ENCODE peak calls at places on chromosome 5, in four cellular contexts. One of them, this sample, is unnamed.

GRCh38 chr5:14463629-14464028 is 118.0 kb upstream of the OTULINL start:
- DNase-seq in WTC11: no peak
- DNase-seq in GM13977: no peak
- DNase-seq in tibial nerve: no peak
- DNase-seq in this sample: no peak

GRCh38 chr5:97658116-97658900 is 475.3 kb upstream of the RIOK2 start:
- DNase-seq in WTC11: no peak
- DNase-seq in tibial nerve: no peak
- DNase-seq in GM13977: no peak
- DNase-seq in this sample: no peak

GRCh38 chr5:60262576-60263295 is 369.2 kb upstream of the PDE4D start:
- DNase-seq in GM13977: no peak
- DNase-seq in tibial nerve: no peak
- DNase-seq in WTC11: no peak
- DNase-seq in this sample: no peak

GRCh38 chr5:62732677-62733121 is 154.1 kb downstream of the LRRC70 start:
- DNase-seq in GM13977: no peak
- DNase-seq in WTC11: no peak
- DNase-seq in tibial nerve: peak; percentile 5
- DNase-seq in this sample: no peak

GRCh38 chr5:143108498-143109128 is 294.9 kb downstream of the NR3C1 start:
- DNase-seq in WTC11: no peak
- DNase-seq in tibial nerve: no peak
- DNase-seq in GM13977: no peak
- DNase-seq in this sample: no peak

GRCh38 chr5:141878186-141878770 is at the start of gene PCDH1:
- DNase-seq in WTC11: peak; percentile 36
- DNase-seq in GM13977: no peak
- DNase-seq in tibial nerve: no peak
- DNase-seq in this sample: no peak

GRCh38 chr5:110611817-110612216 is 114.7 kb downstream of the TMEM232 start:
- DNase-seq in tibial nerve: no peak
- DNase-seq in WTC11: no peak
- DNase-seq in GM13977: no peak
- DNase-seq in this sample: no peak

GRCh38 chr5:160096178-160096577 is 23.1 kb downstream of the PWWP2A start:
- DNase-seq in GM13977: no peak
- DNase-seq in WTC11: no peak
- DNase-seq in tibial nerve: no peak
- DNase-seq in this sample: no peak

GRCh38 chr5:78795757-78796156 is 147.2 kb upstream of the LHFPL2 start:
- DNase-seq in tibial nerve: no peak
- DNase-seq in GM13977: peak; percentile 46
- DNase-seq in WTC11: no peak
- DNase-seq in this sample: peak; percentile 56

GRCh38 chr5:93151896-93152295 is 429.1 kb downstream of the NR2F1-AS1 start:
- DNase-seq in tibial nerve: no peak
- DNase-seq in GM13977: no peak
- DNase-seq in WTC11: no peak
- DNase-seq in this sample: no peak

GRCh38 chr5:111976705-111977104 is 219.7 kb upstream of the NREP start:
- DNase-seq in tibial nerve: no peak
- DNase-seq in GM13977: no peak
- DNase-seq in WTC11: no peak
- DNase-seq in this sample: no peak

GRCh38 chr5:173884402-173885053 is 3.6 kb upstream of the CPEB4 start:
- DNase-seq in tibial nerve: no peak
- DNase-seq in WTC11: no peak
- DNase-seq in GM13977: peak; percentile 26
- DNase-seq in this sample: no peak

GRCh38 chr5:104347119-104347708 is 784.6 kb upstream of the NUDT12 start:
- DNase-seq in GM13977: no peak
- DNase-seq in WTC11: no peak
- DNase-seq in tibial nerve: no peak
- DNase-seq in this sample: no peak

GRCh38 chr5:163347671-163348070 is 89.7 kb upstream of the CCNG1 start:
- DNase-seq in GM13977: peak; percentile 77
- DNase-seq in tibial nerve: peak; percentile 52
- DNase-seq in WTC11: peak; percentile 72
- DNase-seq in this sample: peak; percentile 60
- TF ChIP-seq CTCF in GM13977: peak; percentile 93
- TF ChIP-seq CTCF in tibial nerve: peak; percentile 67
- TF ChIP-seq CTCF in WTC11: peak; percentile 81
- TF ChIP-seq CTCF in this sample: peak; percentile 90

GRCh38 chr5:31329722-31330121 is 136.2 kb downstream of the CDH6 start:
- DNase-seq in tibial nerve: no peak
- DNase-seq in GM13977: no peak
- DNase-seq in WTC11: no peak
- DNase-seq in this sample: no peak
- TF ChIP-seq CTCF in tibial nerve: no peak
- TF ChIP-seq CTCF in GM13977: no peak
- TF ChIP-seq CTCF in WTC11: no peak
- TF ChIP-seq CTCF in this sample: no peak

GRCh38 chr5:119966028-119966427 is 336.7 kb downstream of the FAM170A start:
- DNase-seq in GM13977: no peak
- DNase-seq in WTC11: no peak
- DNase-seq in tibial nerve: no peak
- DNase-seq in this sample: no peak
- TF ChIP-seq CTCF in GM13977: no peak
- TF ChIP-seq CTCF in WTC11: no peak
- TF ChIP-seq CTCF in tibial nerve: no peak
- TF ChIP-seq CTCF in this sample: no peak

GRCh38 chr5:95554647-95555548 is at the start of the genes ARSK and SKIC3:
- DNase-seq in GM13977: peak; percentile 88
- DNase-seq in tibial nerve: peak; percentile 94
- DNase-seq in WTC11: peak; percentile 89
- DNase-seq in this sample: peak; percentile 91
- TF ChIP-seq CTCF in GM13977: peak; percentile 27
- TF ChIP-seq CTCF in tibial nerve: peak; percentile 14
- TF ChIP-seq CTCF in WTC11: no peak
- TF ChIP-seq CTCF in this sample: peak; percentile 11

DNA sequence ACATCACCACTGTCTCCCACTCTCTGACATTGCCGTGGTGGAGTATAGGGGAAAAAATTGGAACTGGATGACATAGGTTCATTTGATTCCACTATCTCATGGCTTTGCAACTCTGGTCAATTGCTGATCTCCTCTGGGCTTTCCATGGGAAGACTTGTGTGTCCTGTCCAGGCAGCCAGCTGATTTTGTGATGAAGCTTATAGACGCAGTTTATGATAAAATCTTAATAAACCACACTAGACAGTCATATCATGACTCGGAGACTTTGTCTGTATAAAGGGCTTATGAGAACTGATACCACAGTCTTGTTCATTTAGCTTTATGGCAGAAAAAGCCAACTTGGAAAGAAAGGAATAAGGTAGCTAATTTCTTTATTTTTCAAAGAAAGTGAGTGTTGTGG is 296.5 kb downstream of the MAST4 start:
- DNase-seq in WTC11: no peak
- DNase-seq in tibial nerve: no peak
- DNase-seq in GM13977: no peak
- DNase-seq in this sample: no peak
- TF ChIP-seq CTCF in WTC11: no peak
- TF ChIP-seq CTCF in tibial nerve: no peak
- TF ChIP-seq CTCF in GM13977: no peak
- TF ChIP-seq CTCF in this sample: no peak

GRCh38 chr5:157378509-157378908 is 81.5 kb upstream of the NIPAL4 start:
- DNase-seq in WTC11: no peak
- DNase-seq in GM13977: no peak
- DNase-seq in tibial nerve: no peak
- DNase-seq in this sample: no peak
- TF ChIP-seq CTCF in WTC11: no peak
- TF ChIP-seq CTCF in GM13977: no peak
- TF ChIP-seq CTCF in tibial nerve: no peak
- TF ChIP-seq CTCF in this sample: no peak

GRCh38 chr5:51843893-51844292 is 460.6 kb downstream of the ISL1 start:
- DNase-seq in WTC11: no peak
- DNase-seq in GM13977: no peak
- DNase-seq in tibial nerve: no peak
- DNase-seq in this sample: no peak

DNA sequence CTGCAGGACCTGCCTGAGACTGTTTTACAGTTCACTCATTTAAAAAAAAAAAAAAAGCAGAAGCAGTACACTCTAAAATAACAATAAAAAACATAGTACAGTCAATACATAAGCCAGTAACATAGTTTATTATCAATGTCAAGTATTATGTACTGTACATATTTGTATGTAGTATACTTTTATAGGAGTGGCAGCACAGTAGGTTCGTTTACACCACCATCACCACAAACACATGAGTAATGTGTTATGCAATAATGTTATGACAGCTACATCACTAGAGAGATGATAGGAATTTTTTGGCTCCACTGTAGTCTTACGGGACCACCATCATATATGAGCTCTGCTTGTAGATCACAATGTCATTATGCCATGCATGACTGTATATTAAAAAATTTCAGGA is 462.8 kb downstream of the ISL1 start:
- DNase-seq in tibial nerve: no peak
- DNase-seq in GM13977: no peak
- DNase-seq in WTC11: no peak
- DNase-seq in this sample: no peak
- TF ChIP-seq CTCF in tibial nerve: no peak
- TF ChIP-seq CTCF in GM13977: no peak
- TF ChIP-seq CTCF in WTC11: no peak
- TF ChIP-seq CTCF in this sample: no peak

GRCh38 chr5:132387649-132388117 is 18.2 kb downstream of the SLC22A5 start:
- DNase-seq in GM13977: no peak
- DNase-seq in tibial nerve: peak; percentile 75
- DNase-seq in WTC11: no peak
- DNase-seq in this sample: peak; percentile 43

GRCh38 chr5:132383984-132384383 is 14.5 kb downstream of the SLC22A5 start:
- DNase-seq in GM13977: no peak
- DNase-seq in WTC11: no peak
- DNase-seq in tibial nerve: no peak
- DNase-seq in this sample: no peak

GRCh38 chr5:132386644-132387286 is 17.3 kb downstream of the SLC22A5 start:
- DNase-seq in tibial nerve: peak; percentile 72
- DNase-seq in WTC11: peak; percentile 74
- DNase-seq in GM13977: peak; percentile 81
- DNase-seq in this sample: peak; percentile 87

GRCh38 chr5:132384506-132384905 is 15.0 kb downstream of the SLC22A5 start:
- DNase-seq in WTC11: no peak
- DNase-seq in GM13977: no peak
- DNase-seq in tibial nerve: no peak
- DNase-seq in this sample: no peak

DNA sequence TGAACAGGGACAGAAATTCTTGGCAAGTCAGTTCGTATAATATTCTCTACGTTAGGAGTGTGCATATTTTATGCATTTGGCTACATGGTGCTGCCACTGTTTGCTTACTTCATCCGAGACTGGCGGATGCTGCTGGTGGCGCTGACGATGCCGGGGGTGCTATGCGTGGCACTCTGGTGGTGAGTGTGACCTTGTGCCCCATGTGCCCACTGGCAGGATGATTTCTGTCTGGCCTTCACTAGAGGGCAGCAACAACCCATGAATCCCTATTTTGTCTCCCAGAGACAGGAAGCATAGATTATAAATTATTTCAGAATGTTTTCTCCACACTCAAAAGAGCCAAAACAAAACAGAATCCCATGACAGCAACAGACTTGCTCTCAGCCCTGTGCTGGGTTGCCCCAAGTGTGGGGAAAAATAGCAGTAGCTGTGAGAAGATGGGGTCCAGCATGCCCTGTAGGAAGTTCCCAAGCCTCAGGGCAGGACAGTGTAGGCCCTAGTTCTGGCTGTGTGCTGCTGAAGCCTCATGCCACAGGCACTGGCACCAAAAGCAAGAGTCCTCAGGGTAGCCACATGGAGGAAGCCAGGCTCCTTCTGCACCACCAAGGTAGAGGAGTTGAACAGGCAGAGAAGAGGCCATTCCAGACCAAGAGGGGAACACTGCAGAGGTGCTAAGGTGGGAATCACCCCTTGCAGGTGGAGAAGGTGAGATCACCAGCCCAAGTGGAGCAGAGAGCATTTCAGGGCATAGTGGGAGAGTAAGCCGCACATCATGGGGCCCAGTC is 16.0 kb downstream of the SLC22A5 start:
- DNase-seq in GM13977: peak; percentile 63
- DNase-seq in WTC11: no peak
- DNase-seq in tibial nerve: no peak
- DNase-seq in this sample: peak; percentile 77
- TF ChIP-seq CTCF in GM13977: peak; percentile 66
- TF ChIP-seq CTCF in WTC11: peak; percentile 15
- TF ChIP-seq CTCF in tibial nerve: peak; percentile 68
- TF ChIP-seq CTCF in this sample: peak; percentile 78

GRCh38 chr5:9156282-9156681 is 389.6 kb downstream of the SEMA5A start:
- DNase-seq in WTC11: peak; percentile 58
- DNase-seq in GM13977: peak; percentile 33
- DNase-seq in tibial nerve: peak; percentile 29
- DNase-seq in this sample: peak; percentile 22
- TF ChIP-seq CTCF in WTC11: no peak
- TF ChIP-seq CTCF in GM13977: peak; percentile 58
- TF ChIP-seq CTCF in tibial nerve: peak; percentile 22
- TF ChIP-seq CTCF in this sample: peak; percentile 37